ENCODE peak calls at places on chromosomes 6 and 20, in eight cellular contexts. F is NT2/D1; Q is fibroblast of mammary gland; C is ELR; L is glutamatergic neuron; Y is COR-L47; A is activated naive CD4-positive, alpha-beta T cell treated with anti-CD3 and anti-CD28 coated beads, Interleukin-2, amount 10 ng/mL, durations not matched to agents 7 days and 5 days; S is thoracic aorta. J is an unnamed sample.

GRCh38 chr6:139820191-139820590 is 445.7 kb upstream of the CITED2 start:
- DNase-seq in F (no peak), Q (peak), C (peak), L (no peak), Y (no peak), A (no peak), S (no peak), J (no peak)

GRCh38 chr6:136889271-136890193 is 32.6 kb upstream of the SLC35D3 start:
- DNase-seq in F (no peak), Q (no peak), C (no peak), L (no peak), Y (peak), A (no peak), S (no peak), J (peak)

GRCh38 chr6:167759912-167760311 is 66.8 kb upstream of the AFDN start:
- DNase-seq in F (no peak), Q (no peak), C (no peak), L (no peak), Y (no peak), A (no peak), S (no peak), J (no peak)

GRCh38 chr6:168615837-168616236 is 174.9 kb downstream of the SMOC2 start:
- DNase-seq in F (no peak), Q (no peak), C (no peak), L (no peak), Y (no peak), A (no peak), S (no peak), J (no peak)

GRCh38 chr6:42979523-42980177 is 669 bp upstream of the PEX6 start:
- DNase-seq in F (no peak), Q (peak), C (peak), L (no peak), Y (peak), A (peak), S (no peak), J (no peak)

GRCh38 chr6:149846321-149846720 is 17.8 kb downstream of the LRP11 start:
- DNase-seq in F (no peak), Q (peak), C (peak), L (no peak), Y (no peak), A (no peak), S (no peak), J (no peak)

GRCh38 chr20:8116067-8116811 is 15.8 kb upstream of the PLCB1 start:
- DNase-seq in F (no peak), Q (peak), C (peak), L (no peak), Y (no peak), A (no peak), S (no peak), J (peak)

GRCh38 chr20:33209789-33210188 is 7.4 kb upstream of the BPIFA3 start:
- DNase-seq in F (peak), Q (peak), C (peak), L (no peak), Y (no peak), A (peak), S (no peak), J (peak)

GRCh38 chr6:145660676-145661075 is 74.6 kb downstream of the EPM2A start:
- DNase-seq in F (no peak), Q (no peak), C (no peak), L (no peak), Y (no peak), A (no peak), S (no peak), J (no peak)

GRCh38 chr6:47665112-47665511 is 33.3 kb upstream of the ADGRF4 start:
- DNase-seq in F (no peak), Q (no peak), C (no peak), L (no peak), Y (peak), A (no peak), S (no peak), J (no peak)

GRCh38 chr20:34472246-34472925 is 43.8 kb upstream of the DYNLRB1 start:
- DNase-seq in F (no peak), Q (peak), C (peak), L (no peak), Y (no peak), A (no peak), S (no peak), J (no peak)

GRCh38 chr6:36692861-36693702 is 4.5 kb upstream of the RAB44 start:
- DNase-seq in F (no peak), Q (no peak), C (no peak), L (no peak), Y (no peak), A (no peak), S (no peak), J (no peak)

GRCh38 chr6:141117869-141118268 is 1014.9 kb upstream of the GJE1 start:
- DNase-seq in F (no peak), Q (no peak), C (no peak), L (no peak), Y (no peak), A (no peak), S (no peak), J (no peak)

GRCh38 chr20:5031206-5031557 is 29.9 kb upstream of the SLC23A2 start:
- DNase-seq in F (no peak), Q (no peak), C (no peak), L (no peak), Y (no peak), A (no peak), S (no peak), J (no peak)

J was measured in HepG2.